ENCODE peak calls at places on chromosomes 13 and 19, in seven cellular contexts. One of them, this sample, is unnamed.

GRCh38 chr13:63636231-63636993 is 2220.8 kb upstream of the PCDH20 start:
- DNase-seq in HepG2: no peak
- DNase-seq in PC-9: no peak
- DNase-seq in lower leg skin: no peak
- DNase-seq in AG09319: no peak
- DNase-seq in suprapubic skin: no peak
- DNase-seq in fibroblast of lung: no peak
- DNase-seq in this sample: no peak

GRCh38 chr13:40273173-40274000 is 393.1 kb downstream of the FOXO1 start:
- DNase-seq in HepG2: no peak
- DNase-seq in AG09319: no peak
- DNase-seq in PC-9: no peak
- DNase-seq in lower leg skin: no peak
- DNase-seq in fibroblast of lung: no peak
- DNase-seq in suprapubic skin: no peak
- DNase-seq in this sample: no peak

GRCh38 chr19:49338691-49339363 is 3.6 kb downstream of the CD37 start:
- DNase-seq in fibroblast of lung: peak
- DNase-seq in lower leg skin: peak
- DNase-seq in AG09319: no peak
- DNase-seq in suprapubic skin: peak
- DNase-seq in PC-9: no peak
- DNase-seq in HepG2: no peak
- DNase-seq in this sample: peak

GRCh38 chr19:49339364-49340068 is 4.3 kb downstream of the CD37 start:
- DNase-seq in AG09319: peak
- DNase-seq in HepG2: no peak
- DNase-seq in suprapubic skin: peak
- DNase-seq in fibroblast of lung: peak
- DNase-seq in lower leg skin: peak
- DNase-seq in PC-9: no peak
- DNase-seq in this sample: peak

GRCh38 chr13:95248953-95249352 is 52.3 kb downstream of the ABCC4 start:
- DNase-seq in AG09319: no peak
- DNase-seq in fibroblast of lung: no peak
- DNase-seq in suprapubic skin: no peak
- DNase-seq in HepG2: peak
- DNase-seq in lower leg skin: no peak
- DNase-seq in PC-9: no peak
- DNase-seq in this sample: no peak

GRCh38 chr19:45766919-45767346 is 2.1 kb downstream of the SIX5 start:
- DNase-seq in suprapubic skin: no peak
- DNase-seq in PC-9: no peak
- DNase-seq in AG09319: no peak
- DNase-seq in HepG2: no peak
- DNase-seq in lower leg skin: peak
- DNase-seq in fibroblast of lung: peak
- DNase-seq in this sample: no peak

GRCh38 chr19:16001481-16002312 is 52.9 kb downstream of the OR10H4 start:
- DNase-seq in suprapubic skin: no peak
- DNase-seq in PC-9: no peak
- DNase-seq in AG09319: peak
- DNase-seq in HepG2: peak
- DNase-seq in fibroblast of lung: peak
- DNase-seq in lower leg skin: no peak
- DNase-seq in this sample: peak

GRCh38 chr19:45156751-45157150 is 4.0 kb downstream of the NKPD1 start:
- DNase-seq in AG09319: no peak
- DNase-seq in HepG2: no peak
- DNase-seq in lower leg skin: no peak
- DNase-seq in PC-9: peak
- DNase-seq in fibroblast of lung: no peak
- DNase-seq in suprapubic skin: no peak
- DNase-seq in this sample: no peak

GRCh38 chr13:37070145-37070695 is 10.7 kb upstream of the SUPT20H start:
- DNase-seq in HepG2: no peak
- DNase-seq in AG09319: no peak
- DNase-seq in fibroblast of lung: no peak
- DNase-seq in suprapubic skin: no peak
- DNase-seq in PC-9: no peak
- DNase-seq in lower leg skin: no peak
- DNase-seq in this sample: no peak

GRCh38 chr13:50810998-50811397 is 32.5 kb downstream of the DLEU7 start:
- DNase-seq in HepG2: no peak
- DNase-seq in PC-9: no peak
- DNase-seq in suprapubic skin: no peak
- DNase-seq in fibroblast of lung: no peak
- DNase-seq in lower leg skin: no peak
- DNase-seq in AG09319: no peak
- DNase-seq in this sample: no peak

GRCh38 chr13:100811431-100811830 is 136.8 kb upstream of the TMTC4 start:
- DNase-seq in lower leg skin: no peak
- DNase-seq in HepG2: no peak
- DNase-seq in fibroblast of lung: no peak
- DNase-seq in PC-9: no peak
- DNase-seq in suprapubic skin: no peak
- DNase-seq in AG09319: no peak
- DNase-seq in this sample: no peak

GRCh38 chr19:13005861-13006370 is 10.6 kb downstream of the NFIX start:
- DNase-seq in lower leg skin: no peak
- DNase-seq in fibroblast of lung: no peak
- DNase-seq in PC-9: no peak
- DNase-seq in suprapubic skin: no peak
- DNase-seq in AG09319: no peak
- DNase-seq in HepG2: no peak
- DNase-seq in this sample: no peak

GRCh38 chr19:1730157-1730556 is 23.1 kb upstream of the ONECUT3 start:
- DNase-seq in PC-9: no peak
- DNase-seq in lower leg skin: no peak
- DNase-seq in AG09319: no peak
- DNase-seq in fibroblast of lung: no peak
- DNase-seq in HepG2: no peak
- DNase-seq in suprapubic skin: no peak
- DNase-seq in this sample: no peak

GRCh38 chr19:46791944-46792343 is 3.5 kb upstream of the SLC1A5 start:
- DNase-seq in suprapubic skin: no peak
- DNase-seq in HepG2: no peak
- DNase-seq in fibroblast of lung: no peak
- DNase-seq in lower leg skin: no peak
- DNase-seq in AG09319: no peak
- DNase-seq in PC-9: no peak
- DNase-seq in this sample: no peak

GRCh38 chr19:33214621-33215020 is 11.0 kb downstream of the SLC7A10 start:
- DNase-seq in fibroblast of lung: peak
- DNase-seq in HepG2: peak
- DNase-seq in lower leg skin: no peak
- DNase-seq in suprapubic skin: no peak
- DNase-seq in AG09319: no peak
- DNase-seq in PC-9: no peak
- DNase-seq in this sample: no peak

GRCh38 chr19:13985771-13986347 is 20.3 kb downstream of the RFX1 start:
- DNase-seq in suprapubic skin: no peak
- DNase-seq in PC-9: no peak
- DNase-seq in HepG2: no peak
- DNase-seq in AG09319: no peak
- DNase-seq in lower leg skin: no peak
- DNase-seq in fibroblast of lung: no peak
- DNase-seq in this sample: no peak

GRCh38 chr19:33430674-33431277 is 57.3 kb downstream of the CEBPG start:
- DNase-seq in HepG2: peak
- DNase-seq in suprapubic skin: no peak
- DNase-seq in fibroblast of lung: peak
- DNase-seq in AG09319: peak
- DNase-seq in PC-9: peak
- DNase-seq in lower leg skin: peak
- DNase-seq in this sample: no peak

GRCh38 chr19:48810151-48810550 is 678 bp downstream of the BCAT2 start:
- DNase-seq in PC-9: no peak
- DNase-seq in fibroblast of lung: no peak
- DNase-seq in lower leg skin: no peak
- DNase-seq in AG09319: no peak
- DNase-seq in suprapubic skin: no peak
- DNase-seq in HepG2: no peak
- DNase-seq in this sample: no peak

GRCh38 chr19:18500820-18501219 is 21.1 kb downstream of the ELL start:
- DNase-seq in PC-9: no peak
- DNase-seq in suprapubic skin: no peak
- DNase-seq in AG09319: no peak
- DNase-seq in lower leg skin: no peak
- DNase-seq in HepG2: no peak
- DNase-seq in fibroblast of lung: no peak
- DNase-seq in this sample: no peak

GRCh38 chr13:108958013-108958376 is 328.6 kb downstream of the MYO16 start:
- DNase-seq in fibroblast of lung: no peak
- DNase-seq in suprapubic skin: no peak
- DNase-seq in AG09319: no peak
- DNase-seq in PC-9: no peak
- DNase-seq in lower leg skin: no peak
- DNase-seq in HepG2: no peak
- DNase-seq in this sample: no peak

GRCh38 chr19:4051175-4052101 is 15.3 kb downstream of the ZBTB7A start:
- DNase-seq in suprapubic skin: peak
- DNase-seq in fibroblast of lung: peak
- DNase-seq in lower leg skin: no peak
- DNase-seq in AG09319: no peak
- DNase-seq in PC-9: peak
- DNase-seq in HepG2: peak
- DNase-seq in this sample: no peak

GRCh38 chr19:2867025-2867991 is at the start of gene ZNF556:
- DNase-seq in HepG2: peak
- DNase-seq in lower leg skin: no peak
- DNase-seq in PC-9: peak
- DNase-seq in AG09319: no peak
- DNase-seq in suprapubic skin: no peak
- DNase-seq in fibroblast of lung: no peak
- DNase-seq in this sample: no peak

GRCh38 chr19:571127-571974 is 1.0 kb upstream of the BSG start:
- DNase-seq in fibroblast of lung: peak
- DNase-seq in PC-9: peak
- DNase-seq in AG09319: no peak
- DNase-seq in lower leg skin: peak
- DNase-seq in HepG2: peak
- DNase-seq in suprapubic skin: peak
- DNase-seq in this sample: no peak

GRCh38 chr19:36169084-36169760 is 17.0 kb upstream of the COX7A1 start:
- DNase-seq in lower leg skin: no peak
- DNase-seq in suprapubic skin: no peak
- DNase-seq in AG09319: no peak
- DNase-seq in PC-9: no peak
- DNase-seq in fibroblast of lung: no peak
- DNase-seq in HepG2: no peak
- DNase-seq in this sample: no peak

GRCh38 chr19:48878219-48879024 is 6.2 kb downstream of the PPP1R15A start:
- DNase-seq in HepG2: no peak
- DNase-seq in fibroblast of lung: peak
- DNase-seq in suprapubic skin: no peak
- DNase-seq in lower leg skin: no peak
- DNase-seq in PC-9: peak
- DNase-seq in AG09319: no peak
- DNase-seq in this sample: no peak

GRCh38 chr19:38478273-38478971 is 44.9 kb downstream of the RYR1 start:
- DNase-seq in fibroblast of lung: no peak
- DNase-seq in lower leg skin: no peak
- DNase-seq in AG09319: no peak
- DNase-seq in suprapubic skin: no peak
- DNase-seq in HepG2: peak
- DNase-seq in PC-9: no peak
- DNase-seq in this sample: no peak
- TF ChIP-seq CTCF in fibroblast of lung: no peak
- TF ChIP-seq CTCF in lower leg skin: no peak
- TF ChIP-seq CTCF in AG09319: no peak
- TF ChIP-seq CTCF in suprapubic skin: no peak
- TF ChIP-seq CTCF in HepG2: peak
- TF ChIP-seq CTCF in PC-9: peak
- TF ChIP-seq CTCF in this sample: peak

DNA sequence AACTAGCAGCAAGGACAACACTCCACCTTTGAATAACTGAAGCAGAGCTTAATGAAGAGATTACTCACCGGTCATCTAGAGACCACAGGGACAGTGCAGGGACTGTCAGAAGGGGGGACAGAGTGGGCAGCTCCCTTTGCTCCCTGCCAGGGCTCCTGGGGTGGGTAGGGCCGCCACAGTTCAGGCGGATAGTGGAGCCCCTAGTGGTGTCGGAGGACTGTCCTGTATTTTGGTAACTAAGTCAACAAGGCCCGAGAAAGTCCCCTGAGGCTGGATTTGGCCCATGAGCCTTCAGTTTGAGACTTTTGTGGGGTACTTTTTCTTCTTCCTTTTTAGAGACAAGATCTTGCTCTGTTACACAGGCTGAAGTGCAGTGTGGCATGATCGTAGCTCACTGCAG is 44.6 kb downstream of the GJA3 start:
- DNase-seq in lower leg skin: no peak
- DNase-seq in fibroblast of lung: no peak
- DNase-seq in suprapubic skin: no peak
- DNase-seq in HepG2: no peak
- DNase-seq in PC-9: no peak
- DNase-seq in AG09319: no peak
- DNase-seq in this sample: no peak
- TF ChIP-seq CTCF in lower leg skin: no peak
- TF ChIP-seq CTCF in fibroblast of lung: no peak
- TF ChIP-seq CTCF in suprapubic skin: no peak
- TF ChIP-seq CTCF in HepG2: peak
- TF ChIP-seq CTCF in PC-9: no peak
- TF ChIP-seq CTCF in AG09319: no peak
- TF ChIP-seq CTCF in this sample: no peak

DNA sequence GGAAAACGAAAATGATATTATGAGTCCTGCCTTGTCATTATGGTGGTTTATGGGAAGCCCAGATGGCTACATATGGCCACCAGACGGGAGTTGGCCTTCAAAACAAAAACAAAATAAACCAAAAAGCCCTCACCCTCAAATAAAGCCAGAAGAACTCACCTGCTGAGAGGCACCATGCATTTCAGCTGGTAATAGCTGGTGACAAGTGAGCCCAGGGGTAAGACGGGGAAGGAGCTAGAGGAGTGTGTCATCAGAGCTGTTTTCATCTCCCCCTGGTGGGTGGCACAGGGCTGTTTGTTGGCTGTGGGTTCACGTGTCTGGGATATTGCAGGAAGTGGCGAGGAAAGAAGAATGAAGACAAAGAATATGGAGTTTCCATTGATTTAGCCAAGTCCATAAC is 152.9 kb downstream of the EFNB2 start:
- DNase-seq in lower leg skin: no peak
- DNase-seq in AG09319: no peak
- DNase-seq in HepG2: no peak
- DNase-seq in fibroblast of lung: no peak
- DNase-seq in PC-9: no peak
- DNase-seq in suprapubic skin: no peak
- DNase-seq in this sample: no peak
- TF ChIP-seq CTCF in lower leg skin: no peak
- TF ChIP-seq CTCF in AG09319: no peak
- TF ChIP-seq CTCF in HepG2: no peak
- TF ChIP-seq CTCF in fibroblast of lung: no peak
- TF ChIP-seq CTCF in PC-9: no peak
- TF ChIP-seq CTCF in suprapubic skin: no peak
- TF ChIP-seq CTCF in this sample: no peak

DNA sequence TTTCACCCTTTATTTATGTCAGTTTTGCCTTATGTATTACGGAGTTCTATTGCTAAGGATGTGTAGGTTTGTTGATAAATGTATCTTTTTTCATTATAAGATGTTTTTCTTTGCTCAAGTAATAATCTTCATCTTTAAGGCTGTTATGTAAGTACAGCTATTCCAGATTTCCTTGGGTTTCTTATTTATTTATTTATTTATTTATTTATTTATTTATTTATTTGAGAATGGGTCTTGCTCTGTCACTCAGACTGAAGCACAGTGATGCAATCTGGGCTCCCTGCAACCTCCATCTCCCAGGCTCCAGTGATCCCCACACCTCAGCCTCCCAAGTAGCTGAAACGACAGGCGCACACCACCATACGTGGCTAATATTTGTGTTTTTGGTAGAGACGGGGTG is 617.0 kb downstream of the SLITRK1 start:
- DNase-seq in suprapubic skin: no peak
- DNase-seq in AG09319: no peak
- DNase-seq in fibroblast of lung: no peak
- DNase-seq in lower leg skin: no peak
- DNase-seq in HepG2: no peak
- DNase-seq in PC-9: no peak
- DNase-seq in this sample: no peak
- TF ChIP-seq CTCF in suprapubic skin: no peak
- TF ChIP-seq CTCF in AG09319: no peak
- TF ChIP-seq CTCF in fibroblast of lung: no peak
- TF ChIP-seq CTCF in lower leg skin: no peak
- TF ChIP-seq CTCF in HepG2: no peak
- TF ChIP-seq CTCF in PC-9: no peak
- TF ChIP-seq CTCF in this sample: no peak